ENCODE peak calls at places on chromosomes 2 and 18, in eight cellular contexts. W is IMR-90; X is GM12892; Y is Caco-2; Z is CD8-positive, alpha-beta T cell; N is left kidney; B is stimulated activated CD4-positive, alpha-beta T cell treated with anti-CD3 and anti-CD28 coated beads, TNF-alpha, amount 100 ng/mL, for 1 hour; A is NCI-H1694 treated with DMSO at 0.1 percent for 48 hours. P is an unnamed sample.
A peak's percentile ranks its signal among the peaks of the same experiment; 100 is the strongest.

GRCh38 chr2:69185807-69186206 is 172.8 kb downstream of the ANTXR1 start:
- DNase-seq in X (no peak), W (peak; percentile 48), A (no peak), B (no peak), N (no peak), Y (no peak), Z (no peak), P (peak; percentile 7)

GRCh38 chr2:238646803-238647202 is 201.1 kb upstream of the TWIST2 start:
- DNase-seq in Z (no peak), A (no peak), B (no peak), N (no peak), W (no peak), X (no peak), Y (no peak), P (no peak)

GRCh38 chr2:101759162-101759561 is 61.7 kb downstream of the MAP4K4 start:
- DNase-seq in A (no peak), W (peak; percentile 97), N (no peak), Z (no peak), B (no peak), Y (no peak), X (no peak), P (peak; percentile 91)

GRCh38 chr2:44918095-44918775 is 23.3 kb upstream of the SIX3 start:
- DNase-seq in N (no peak), W (no peak), A (no peak), X (no peak), Z (no peak), Y (no peak), B (no peak), P (no peak)

GRCh38 chr2:151907933-151908882 is 80.0 kb upstream of the ARL5A start:
- DNase-seq in N (no peak), A (no peak), B (no peak), X (no peak), W (no peak), Y (no peak), Z (no peak), P (no peak)

GRCh38 chr2:217622205-217622621 is 380.6 kb downstream of the TNS1 start:
- DNase-seq in Z (no peak), B (no peak), W (peak; percentile 98), N (peak; percentile 95), Y (peak; percentile 67), X (no peak), A (no peak), P (no peak)

GRCh38 chr2:191206613-191207471 is 38.4 kb upstream of the MYO1B start:
- DNase-seq in Y (no peak), A (no peak), Z (peak; percentile 50), W (peak; percentile 17), B (no peak), X (no peak), N (no peak), P (no peak)

GRCh38 chr2:41720702-41721344 is 327.0 kb upstream of the PKDCC start:
- DNase-seq in Z (no peak), W (peak; percentile 35), Y (no peak), N (peak; percentile 36), B (no peak), A (no peak), X (no peak), P (no peak)

GRCh38 chr2:210169871-210170441 is 1.3 kb downstream of the KANSL1L start:
- DNase-seq in A (peak; percentile 17), Z (no peak), N (no peak), B (no peak), X (no peak), Y (peak; percentile 5), W (peak; percentile 79), P (peak; percentile 30)

GRCh38 chr2:105299290-105299689 is 30.2 kb downstream of the TGFBRAP1 start:
- DNase-seq in N (peak; percentile 12), W (no peak), B (no peak), A (no peak), X (no peak), Y (peak; percentile 43), Z (no peak), P (no peak)

GRCh38 chr2:62527478-62528210 is 21.6 kb upstream of the TMEM17 start:
- DNase-seq in N (no peak), B (no peak), Y (no peak), Z (no peak), W (no peak), X (no peak), A (no peak), P (no peak)

GRCh38 chr2:149070681-149071355 is 32.3 kb downstream of the LYPD6B start:
- DNase-seq in Z (no peak), B (no peak), Y (peak; percentile 75), X (no peak), A (no peak), W (no peak), N (no peak), P (no peak)

GRCh38 chr2:151827564-151828142 is 568 bp downstream of the ARL5A start:
- DNase-seq in N (peak; percentile 71), W (peak; percentile 16), X (no peak), Y (peak; percentile 19), A (no peak), Z (peak; percentile 19), B (peak; percentile 6), P (peak; percentile 56)

GRCh38 chr18:31684279-31685096 is at the start of gene B4GALT6:
- DNase-seq in A (no peak), X (peak; percentile 57), B (no peak), N (peak; percentile 86), Z (no peak), Y (peak; percentile 57), W (no peak), P (peak; percentile 52)

GRCh38 chr18:8260847-8261246 is 348.4 kb upstream of the RAB12 start:
- DNase-seq in N (peak; percentile 24), B (no peak), Z (no peak), Y (no peak), X (no peak), A (no peak), W (no peak), P (no peak)

GRCh38 chr2:10658041-10658913 is 31.5 kb downstream of the NOL10 start:
- DNase-seq in B (no peak), N (no peak), Z (no peak), Y (no peak), X (no peak), W (peak; percentile 82), A (no peak), P (no peak)